ENCODE peak calls at places on chromosomes 3 and 15, in six cellular contexts. One of them, this sample, is unnamed. For H3K4me1 and H3K27me3, the result is how much of the 10 kb centered on the place peaks cover.

GRCh38 chr3:12979151-12979946 is 93.9 kb downstream of the IQSEC1 start:
- DNase-seq in neuronal stem cell: no peak
- DNase-seq in hepatocyte: no peak
- DNase-seq in PC-3: no peak
- DNase-seq in K562: no peak
- DNase-seq in GM23338: no peak
- DNase-seq in this sample: no peak

GRCh38 chr15:41607033-41607432 is 48.0 kb downstream of the TYRO3 start:
- DNase-seq in neuronal stem cell: no peak
- DNase-seq in hepatocyte: peak
- DNase-seq in PC-3: peak
- DNase-seq in K562: no peak
- DNase-seq in GM23338: no peak
- DNase-seq in this sample: peak

GRCh38 chr3:141460097-141460704 is 26.6 kb upstream of the RASA2 start:
- DNase-seq in neuronal stem cell: peak
- DNase-seq in hepatocyte: peak
- DNase-seq in PC-3: peak
- DNase-seq in K562: peak
- DNase-seq in GM23338: peak
- DNase-seq in this sample: peak

GRCh38 chr15:76222159-76222558 is 89.1 kb downstream of the ETFA start:
- DNase-seq in neuronal stem cell: no peak
- DNase-seq in hepatocyte: no peak
- DNase-seq in PC-3: no peak
- DNase-seq in K562: no peak
- DNase-seq in GM23338: no peak
- DNase-seq in this sample: no peak

GRCh38 chr3:195263193-195263924 is 7.6 kb downstream of the XXYLT1 start:
- DNase-seq in neuronal stem cell: no peak
- DNase-seq in hepatocyte: no peak
- DNase-seq in PC-3: no peak
- DNase-seq in K562: no peak
- DNase-seq in GM23338: no peak
- DNase-seq in this sample: no peak

GRCh38 chr3:176740891-176741290 is 456.4 kb downstream of the TBL1XR1 start:
- DNase-seq in neuronal stem cell: no peak
- DNase-seq in hepatocyte: no peak
- DNase-seq in PC-3: no peak
- DNase-seq in K562: no peak
- DNase-seq in GM23338: no peak
- DNase-seq in this sample: no peak

GRCh38 chr15:68224546-68225250 is 4.8 kb downstream of the CLN6 start:
- DNase-seq in neuronal stem cell: no peak
- DNase-seq in hepatocyte: no peak
- DNase-seq in PC-3: no peak
- DNase-seq in K562: peak
- DNase-seq in GM23338: no peak
- DNase-seq in this sample: no peak

GRCh38 chr15:40471778-40472130 is 970 bp downstream of the CHST14 start:
- DNase-seq in neuronal stem cell: no peak
- DNase-seq in hepatocyte: peak
- DNase-seq in PC-3: peak
- DNase-seq in K562: no peak
- DNase-seq in GM23338: peak
- DNase-seq in this sample: peak

GRCh38 chr15:68183886-68184285 is 21.2 kb downstream of the CALML4 start:
- DNase-seq in neuronal stem cell: no peak
- DNase-seq in hepatocyte: no peak
- DNase-seq in PC-3: no peak
- DNase-seq in K562: no peak
- DNase-seq in GM23338: no peak
- DNase-seq in this sample: no peak

GRCh38 chr3:124033360-124034015 is 41.6 kb upstream of the ROPN1 start:
- DNase-seq in neuronal stem cell: no peak
- DNase-seq in hepatocyte: peak
- DNase-seq in PC-3: peak
- DNase-seq in K562: peak
- DNase-seq in GM23338: peak
- DNase-seq in this sample: no peak

DNA sequence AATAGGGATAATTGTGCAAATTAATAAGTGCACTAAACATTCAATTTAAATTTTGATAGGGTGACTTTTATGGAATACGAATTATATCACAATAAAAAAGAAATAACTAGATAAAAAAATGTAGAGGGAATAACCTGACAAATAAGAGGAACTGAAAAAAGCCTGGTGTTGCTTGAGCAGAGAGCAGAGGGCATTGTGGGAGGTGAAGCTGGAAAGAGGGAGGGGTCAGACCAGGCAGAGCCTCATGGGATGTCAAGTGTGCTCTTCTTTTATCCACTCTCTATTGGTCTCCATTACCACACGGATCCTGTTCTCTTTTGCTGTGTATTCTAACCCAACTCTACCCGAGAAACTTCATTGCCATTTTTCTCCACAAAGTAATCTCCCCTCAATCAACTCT is 264.0 kb upstream of the CRBN start:
- DNase-seq in neuronal stem cell: no peak
- DNase-seq in hepatocyte: no peak
- DNase-seq in PC-3: no peak
- DNase-seq in K562: no peak
- DNase-seq in GM23338: no peak
- DNase-seq in this sample: no peak
- H3K4me2 ChIP-seq in neuronal stem cell: no peak
- H3K4me2 ChIP-seq in hepatocyte: no peak
- H3K4me2 ChIP-seq in PC-3: no peak
- H3K4me2 ChIP-seq in K562: no peak
- H3K4me2 ChIP-seq in GM23338: no peak
- H3K4me2 ChIP-seq in this sample: no peak

DNA sequence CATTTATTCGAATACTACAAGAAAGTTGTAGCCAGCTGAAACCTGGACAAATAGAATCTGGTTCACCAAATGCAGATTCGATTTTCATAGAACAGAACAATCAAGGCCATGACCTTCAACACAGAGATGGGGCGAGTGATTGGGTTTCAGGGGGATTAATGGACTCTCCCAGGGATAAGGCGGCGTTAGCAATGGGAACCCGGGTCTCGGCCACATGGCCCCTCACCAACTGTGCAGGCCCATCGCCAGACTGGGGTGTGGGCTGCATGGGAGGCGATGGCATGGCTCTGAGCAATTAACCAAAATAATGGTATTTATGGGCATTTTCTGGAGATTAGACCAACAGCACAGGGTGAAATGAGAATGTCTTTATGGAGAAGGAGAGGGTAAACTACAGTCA is 34.2 kb downstream of the VGLL4 start:
- DNase-seq in neuronal stem cell: no peak
- DNase-seq in hepatocyte: no peak
- DNase-seq in PC-3: no peak
- DNase-seq in K562: no peak
- DNase-seq in GM23338: no peak
- DNase-seq in this sample: no peak
- H3K4me1 ChIP-seq in neuronal stem cell: under half
- H3K4me1 ChIP-seq in hepatocyte: half or more
- H3K4me1 ChIP-seq in PC-3: under half
- H3K4me1 ChIP-seq in K562: under half
- H3K4me1 ChIP-seq in GM23338: half or more
- H3K4me1 ChIP-seq in this sample: half or more

GRCh38 chr3:132972333-132972732 is 65.9 kb upstream of the TMEM108 start:
- DNase-seq in neuronal stem cell: no peak
- DNase-seq in hepatocyte: no peak
- DNase-seq in PC-3: no peak
- DNase-seq in K562: no peak
- DNase-seq in GM23338: no peak
- DNase-seq in this sample: peak
- H3K27me3 ChIP-seq in neuronal stem cell: under half
- H3K27me3 ChIP-seq in hepatocyte: under half
- H3K27me3 ChIP-seq in PC-3: under half
- H3K27me3 ChIP-seq in K562: under half
- H3K27me3 ChIP-seq in GM23338: under half
- H3K27me3 ChIP-seq in this sample: under half

DNA sequence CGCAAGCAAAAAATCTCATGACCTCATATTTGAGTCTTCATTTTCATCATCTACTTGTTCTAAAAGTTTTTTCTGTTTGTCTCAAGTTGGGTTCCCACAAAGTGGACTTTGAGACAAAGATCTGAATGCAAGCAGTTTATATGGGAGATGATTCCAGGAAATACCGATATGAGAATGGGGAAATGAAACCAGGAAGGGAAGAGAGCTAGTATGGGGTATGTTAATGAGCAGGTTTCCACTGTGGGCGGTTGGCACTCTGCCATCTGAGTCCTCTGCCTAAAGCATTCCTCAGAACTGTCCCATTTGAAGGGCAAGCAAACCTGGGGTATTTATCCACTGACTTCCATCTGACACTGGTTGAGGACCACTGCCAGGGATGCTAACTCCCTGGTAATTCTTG is 8.8 kb downstream of the ADPRH start:
- DNase-seq in neuronal stem cell: no peak
- DNase-seq in hepatocyte: no peak
- DNase-seq in PC-3: no peak
- DNase-seq in K562: no peak
- DNase-seq in GM23338: no peak
- DNase-seq in this sample: no peak
- H3K4me2 ChIP-seq in neuronal stem cell: no peak
- H3K4me2 ChIP-seq in hepatocyte: no peak
- H3K4me2 ChIP-seq in PC-3: no peak
- H3K4me2 ChIP-seq in K562: no peak
- H3K4me2 ChIP-seq in GM23338: no peak
- H3K4me2 ChIP-seq in this sample: no peak

GRCh38 chr15:59294574-59294960 is 78.1 kb downstream of the MYO1E start:
- DNase-seq in neuronal stem cell: no peak
- DNase-seq in hepatocyte: no peak
- DNase-seq in PC-3: peak
- DNase-seq in K562: no peak
- DNase-seq in GM23338: no peak
- DNase-seq in this sample: no peak

GRCh38 chr15:59290311-59291213 is 82.1 kb downstream of the MYO1E start:
- DNase-seq in neuronal stem cell: no peak
- DNase-seq in hepatocyte: no peak
- DNase-seq in PC-3: no peak
- DNase-seq in K562: no peak
- DNase-seq in GM23338: no peak
- DNase-seq in this sample: no peak

GRCh38 chr15:59291214-59291551 is 81.5 kb downstream of the MYO1E start:
- DNase-seq in neuronal stem cell: no peak
- DNase-seq in hepatocyte: no peak
- DNase-seq in PC-3: no peak
- DNase-seq in K562: no peak
- DNase-seq in GM23338: no peak
- DNase-seq in this sample: no peak

GRCh38 chr15:59294961-59295741 is 77.5 kb downstream of the MYO1E start:
- DNase-seq in neuronal stem cell: no peak
- DNase-seq in hepatocyte: no peak
- DNase-seq in PC-3: peak
- DNase-seq in K562: no peak
- DNase-seq in GM23338: no peak
- DNase-seq in this sample: peak

GRCh38 chr15:59292393-59292792 is 80.3 kb downstream of the MYO1E start:
- DNase-seq in neuronal stem cell: peak
- DNase-seq in hepatocyte: no peak
- DNase-seq in PC-3: peak
- DNase-seq in K562: no peak
- DNase-seq in GM23338: peak
- DNase-seq in this sample: peak
- H3K4me1 ChIP-seq in neuronal stem cell: under half
- H3K4me1 ChIP-seq in hepatocyte: under half
- H3K4me1 ChIP-seq in PC-3: half or more
- H3K4me1 ChIP-seq in K562: under half
- H3K4me1 ChIP-seq in GM23338: under half
- H3K4me1 ChIP-seq in this sample: half or more

GRCh38 chr3:170585008-170585936 is 603 bp downstream of the SLC7A14 start:
- DNase-seq in neuronal stem cell: no peak
- DNase-seq in hepatocyte: no peak
- DNase-seq in PC-3: no peak
- DNase-seq in K562: no peak
- DNase-seq in GM23338: peak
- DNase-seq in this sample: no peak
- H3K27me3 ChIP-seq in neuronal stem cell: half or more
- H3K27me3 ChIP-seq in hepatocyte: half or more
- H3K27me3 ChIP-seq in PC-3: under half
- H3K27me3 ChIP-seq in K562: under half
- H3K27me3 ChIP-seq in GM23338: half or more
- H3K27me3 ChIP-seq in this sample: half or more

GRCh38 chr15:100596792-100597191 is 5.2 kb downstream of the LINS1 start:
- DNase-seq in neuronal stem cell: no peak
- DNase-seq in hepatocyte: no peak
- DNase-seq in PC-3: no peak
- DNase-seq in K562: peak
- DNase-seq in GM23338: no peak
- DNase-seq in this sample: peak
- H3K4me2 ChIP-seq in neuronal stem cell: no peak
- H3K4me2 ChIP-seq in hepatocyte: no peak
- H3K4me2 ChIP-seq in PC-3: no peak
- H3K4me2 ChIP-seq in K562: peak
- H3K4me2 ChIP-seq in GM23338: no peak
- H3K4me2 ChIP-seq in this sample: peak

This sample was measured in astrocyte.